ENCODE peak calls at places on chromosomes 12 and 14, in four cellular contexts. E is A549, H is K562, T is HepG2. K is an unnamed sample.

GRCh38 chr12:111715242-111715641 is 29.4 kb downstream of the ACAD10 start:
- DNase-seq in E (no peak), H (peak), T (peak), K (no peak)

GRCh38 chr12:94795520-94795919 is 145.2 kb upstream of the TMCC3 start:
- DNase-seq in E (peak), H (no peak), T (no peak), K (no peak)

GRCh38 chr12:101746661-101747060 is 7.4 kb upstream of the SYCP3 start:
- DNase-seq in E (no peak), H (no peak), T (no peak), K (no peak)

GRCh38 chr12:99722690-99723486 is 75.3 kb downstream of the GARIN6 start:
- DNase-seq in E (no peak), H (no peak), T (no peak), K (peak)

GRCh38 chr12:6443361-6443983 is 1.3 kb upstream of the CD27 start:
- DNase-seq in E (no peak), H (no peak), T (no peak), K (no peak)

GRCh38 chr14:104735830-104736642 is 12.0 kb downstream of the ADSS1 start:
- DNase-seq in E (no peak), H (no peak), T (peak), K (no peak)

GRCh38 chr14:38505221-38506095 is 249.6 kb upstream of the CLEC14A start:
- DNase-seq in E (no peak), H (no peak), T (no peak), K (no peak)

GRCh38 chr12:40253936-40254335 is 29.1 kb downstream of the LRRK2 start:
- DNase-seq in E (no peak), H (no peak), T (no peak), K (no peak)

GRCh38 chr14:74105381-74105780 is 20.6 kb downstream of the LIN52 start:
- DNase-seq in E (no peak), H (no peak), T (no peak), K (no peak)

GRCh38 chr14:69335421-69335820 is 62.7 kb downstream of the ERH start:
- DNase-seq in E (no peak), H (no peak), T (no peak), K (no peak)

GRCh38 chr12:81161680-81162079 is 83.8 kb downstream of the ACSS3 start:
- DNase-seq in E (no peak), H (no peak), T (no peak), K (no peak)

GRCh38 chr12:57323402-57323801 is 72.4 kb upstream of the STAC3 start:
- DNase-seq in E (no peak), H (no peak), T (no peak), K (no peak)

GRCh38 chr12:14883663-14884062 is 2.0 kb downstream of the MGP start:
- DNase-seq in E (no peak), H (no peak), T (no peak), K (no peak)

GRCh38 chr14:36655963-36656768 is 5.5 kb upstream of the PAX9 start:
- DNase-seq in E (peak), H (no peak), T (peak), K (peak)

GRCh38 chr12:24820872-24821271 is 128.0 kb downstream of the BCAT1 start:
- DNase-seq in E (no peak), H (no peak), T (no peak), K (no peak)

GRCh38 chr12:96070670-96071279 is 35.4 kb upstream of the LTA4H start:
- DNase-seq in E (no peak), H (no peak), T (peak), K (peak)
- TF ChIP-seq NR3C1 in E (no peak), H (no peak), T (no peak), K (no peak)

GRCh38 chr14:61611880-61612630 is 83.3 kb upstream of the HIF1A start:
- DNase-seq in E (no peak), H (no peak), T (no peak), K (no peak)
- TF ChIP-seq NR3C1 in E (no peak), H (no peak), T (no peak), K (no peak)

GRCh38 chr14:72883109-72883508 is 10.8 kb downstream of the DPF3 start:
- DNase-seq in E (no peak), H (no peak), T (no peak), K (no peak)

GRCh38 chr14:72883963-72884362 is 9.9 kb downstream of the DPF3 start:
- DNase-seq in E (no peak), H (no peak), T (no peak), K (no peak)

GRCh38 chr14:72880164-72880563 is 13.7 kb downstream of the DPF3 start:
- DNase-seq in E (no peak), H (no peak), T (no peak), K (no peak)

GRCh38 chr14:72880820-72881219 is 13.1 kb downstream of the DPF3 start:
- DNase-seq in E (no peak), H (no peak), T (no peak), K (no peak)

DNA sequence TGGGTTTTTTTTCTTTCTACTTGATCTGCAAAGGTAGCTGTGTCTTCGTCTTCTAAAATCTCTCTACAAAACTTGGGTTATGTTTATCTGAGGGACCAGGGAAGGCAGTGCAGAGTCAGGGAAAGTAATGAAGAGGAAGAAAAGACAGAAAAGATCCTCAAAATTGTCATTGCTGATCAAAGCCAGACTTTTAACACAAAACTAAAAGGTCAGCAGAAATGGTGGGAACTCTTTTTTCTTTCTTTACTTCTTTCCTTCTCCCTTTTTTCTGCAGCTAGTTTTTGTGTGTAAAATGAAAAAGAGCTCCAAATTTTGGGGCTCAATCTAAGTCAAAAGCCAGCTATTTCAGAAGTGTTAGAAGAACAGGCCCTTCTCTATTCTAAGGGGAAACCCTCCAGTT is 11.9 kb downstream of the DPF3 start:
- DNase-seq in E (no peak), H (no peak), T (no peak), K (no peak)
- TF ChIP-seq NR3C1 in E (no peak), H (no peak), T (no peak), K (no peak)

GRCh38 chr12:20646239-20646827 is 48.8 kb upstream of the SLCO1C1 start:
- DNase-seq in E (peak), H (no peak), T (peak), K (no peak)
- TF ChIP-seq NR3C1 in E (no peak), H (no peak), T (no peak), K (no peak)

GRCh38 chr12:21818627-21819026 is 44.1 kb upstream of the KCNJ8 start:
- DNase-seq in E (no peak), H (no peak), T (no peak), K (no peak)
- TF ChIP-seq NR3C1 in E (no peak), H (no peak), T (no peak), K (no peak)

GRCh38 chr14:64915797-64916196 is 1.5 kb downstream of the CHURC1 start:
- DNase-seq in E (no peak), H (no peak), T (no peak), K (no peak)

GRCh38 chr14:64918216-64918615 is 4.0 kb downstream of the CHURC1 start:
- DNase-seq in E (no peak), H (no peak), T (no peak), K (no peak)

GRCh38 chr14:64919618-64920017 is 5.4 kb downstream of the CHURC1 start:
- DNase-seq in E (no peak), H (no peak), T (peak), K (no peak)

GRCh38 chr14:64920465-64920864 is 6.2 kb downstream of the CHURC1 start:
- DNase-seq in E (no peak), H (no peak), T (no peak), K (no peak)

GRCh38 chr14:64919215-64919614 is 5.0 kb downstream of the CHURC1 start:
- DNase-seq in E (no peak), H (no peak), T (no peak), K (no peak)
- TF ChIP-seq NR3C1 in E (no peak), H (no peak), T (no peak), K (no peak)

GRCh38 chr12:29521951-29522350 is 24.5 kb upstream of the OVCH1 start:
- DNase-seq in E (no peak), H (no peak), T (no peak), K (no peak)
- TF ChIP-seq NR3C1 in E (no peak), H (no peak), T (no peak), K (no peak)

GRCh38 chr12:75894965-75895754 is 136.4 kb downstream of the PHLDA1 start:
- DNase-seq in E (no peak), H (no peak), T (no peak), K (no peak)

GRCh38 chr12:75893758-75894157 is 137.8 kb downstream of the PHLDA1 start:
- DNase-seq in E (no peak), H (no peak), T (no peak), K (no peak)

GRCh38 chr12:75891072-75891471 is 140.5 kb downstream of the PHLDA1 start:
- DNase-seq in E (no peak), H (no peak), T (no peak), K (no peak)

GRCh38 chr12:75890660-75891059 is 140.9 kb downstream of the PHLDA1 start:
- DNase-seq in E (no peak), H (no peak), T (no peak), K (no peak)

GRCh38 chr12:75892779-75893408 is 138.7 kb downstream of the PHLDA1 start:
- DNase-seq in E (no peak), H (peak), T (no peak), K (no peak)
- TF ChIP-seq NR3C1 in E (no peak), H (no peak), T (no peak), K (no peak)

GRCh38 chr14:103684871-103685270 is 30.4 kb downstream of the XRCC3 start:
- DNase-seq in E (no peak), H (no peak), T (no peak), K (no peak)

GRCh38 chr14:103687712-103688111 is 27.5 kb downstream of the XRCC3 start:
- DNase-seq in E (no peak), H (no peak), T (no peak), K (no peak)

GRCh38 chr14:103688441-103688840 is 26.8 kb downstream of the XRCC3 start:
- DNase-seq in E (no peak), H (no peak), T (no peak), K (no peak)

GRCh38 chr14:103685276-103686211 is 29.7 kb downstream of the XRCC3 start:
- DNase-seq in E (no peak), H (no peak), T (no peak), K (no peak)

GRCh38 chr14:103686831-103687485 is 28.3 kb downstream of the XRCC3 start:
- DNase-seq in E (no peak), H (no peak), T (no peak), K (no peak)
- TF ChIP-seq NR3C1 in E (no peak), H (no peak), T (no peak), K (no peak)

K was measured in WTC11.